ENCODE peak calls at places on chromosome 14, in nine cellular contexts. M is glutamatergic neuron, E is neural progenitor cell, U is suprapubic skin, Q is lung, W is BE2C, A is AG10803, N is neural crest cell, B is RWPE1. P is an unnamed sample.
A peak's percentile ranks its signal among the peaks of the same experiment; 100 is the strongest.

GRCh38 chr14:61573748-61574513 is 121.4 kb upstream of the HIF1A start:
- DNase-seq in M (no peak), E (no peak), U (no peak), Q (no peak), W (no peak), A (peak; percentile 71), N (no peak), B (peak; percentile 83), P (no peak)

GRCh38 chr14:69081271-69081670 is 71.6 kb downstream of the DCAF5 start:
- DNase-seq in M (no peak), E (no peak), U (no peak), Q (no peak), W (no peak), A (no peak), N (no peak), B (no peak), P (no peak)

GRCh38 chr14:96816281-96816680 is 19.1 kb downstream of the VRK1 start:
- DNase-seq in M (no peak), E (no peak), U (no peak), Q (no peak), W (no peak), A (no peak), N (no peak), B (no peak), P (no peak)

GRCh38 chr14:54489731-54490447 is 1.1 kb upstream of the GMFB start:
- DNase-seq in M (no peak), E (no peak), U (no peak), Q (no peak), W (no peak), A (peak; percentile 15), N (no peak), B (no peak), P (no peak)

GRCh38 chr14:41022932-41023331 is 583.7 kb upstream of the LRFN5 start:
- DNase-seq in M (no peak), E (no peak), U (no peak), Q (no peak), W (no peak), A (no peak), N (no peak), B (no peak), P (no peak)

GRCh38 chr14:71647086-71647784 is 285.0 kb upstream of the RGS6 start:
- DNase-seq in M (no peak), E (peak; percentile 52), U (no peak), Q (peak; percentile 44), W (no peak), A (no peak), N (no peak), B (peak; percentile 55), P (no peak)

GRCh38 chr14:103186894-103187586 is 63.8 kb downstream of the TNFAIP2 start:
- DNase-seq in M (no peak), E (peak; percentile 72), U (no peak), Q (no peak), W (no peak), A (no peak), N (no peak), B (no peak), P (no peak)

GRCh38 chr14:55710506-55711041 is 130.6 kb downstream of the KTN1 start:
- DNase-seq in M (no peak), E (no peak), U (no peak), Q (no peak), W (no peak), A (no peak), N (no peak), B (no peak), P (no peak)

GRCh38 chr14:64522591-64523355 is 17.8 kb upstream of the HSPA2 start:
- DNase-seq in M (no peak), E (no peak), U (no peak), Q (no peak), W (no peak), A (no peak), N (no peak), B (no peak), P (no peak)

GRCh38 chr14:87332001-87332400 is 661.0 kb downstream of the GALC start:
- DNase-seq in M (no peak), E (no peak), U (no peak), Q (no peak), W (no peak), A (peak; percentile 63), N (no peak), B (peak; percentile 32), P (no peak)

GRCh38 chr14:76672123-76672522 is 89.1 kb upstream of the VASH1 start:
- DNase-seq in M (no peak), E (no peak), U (no peak), Q (no peak), W (no peak), A (no peak), N (no peak), B (peak; percentile 46), P (no peak)

GRCh38 chr14:26703967-26704366 is 106.1 kb upstream of the NOVA1 start:
- DNase-seq in M (no peak), E (no peak), U (no peak), Q (no peak), W (no peak), A (no peak), N (no peak), B (no peak), P (no peak)

GRCh38 chr14:60734465-60735242 is at the start of gene MNAT1:
- DNase-seq in M (peak; percentile 86), E (peak; percentile 88), U (peak; percentile 77), Q (peak; percentile 78), W (peak; percentile 86), A (peak; percentile 87), N (peak; percentile 73), B (peak; percentile 52), P (peak; percentile 79)

GRCh38 chr14:51472881-51473280 is 178.8 kb upstream of the FRMD6 start:
- DNase-seq in M (no peak), E (no peak), U (no peak), Q (no peak), W (peak; percentile 64), A (peak; percentile 27), N (no peak), B (no peak), P (peak; percentile 5)

GRCh38 chr14:24232645-24233537 is at the start of gene GMPR2:
- DNase-seq in M (no peak), E (no peak), U (no peak), Q (no peak), W (no peak), A (no peak), N (no peak), B (peak; percentile 16), P (no peak)

GRCh38 chr14:36767603-36768281 is 106.1 kb downstream of the PAX9 start:
- DNase-seq in M (no peak), E (no peak), U (no peak), Q (no peak), W (no peak), A (peak; percentile 27), N (no peak), B (peak; percentile 77), P (peak; percentile 26)

GRCh38 chr14:37147310-37147875 is 25.0 kb downstream of the SLC25A21 start:
- DNase-seq in M (no peak), E (no peak), U (no peak), Q (no peak), W (no peak), A (peak; percentile 58), N (no peak), B (no peak), P (no peak)

GRCh38 chr14:82642425-82642824 is 1108.8 kb upstream of the SEL1L start:
- DNase-seq in M (peak; percentile 27), E (peak; percentile 73), U (no peak), Q (no peak), W (peak; percentile 63), A (no peak), N (peak; percentile 56), B (no peak), P (peak; percentile 65)

GRCh38 chr14:64191756-64192155 is 102.4 kb downstream of the ESR2 start:
- DNase-seq in M (no peak), E (no peak), U (no peak), Q (no peak), W (no peak), A (peak; percentile 76), N (no peak), B (peak; percentile 22), P (no peak)

GRCh38 chr14:77649326-77649725 is 32.9 kb upstream of the SPTLC2 start:
- DNase-seq in M (no peak), E (no peak), U (no peak), Q (no peak), W (no peak), A (peak; percentile 86), N (no peak), B (no peak), P (no peak)

GRCh38 chr14:71399057-71399487 is 491.8 kb downstream of the PCNX1 start:
- DNase-seq in M (no peak), E (no peak), U (no peak), Q (no peak), W (no peak), A (no peak), N (no peak), B (no peak), P (no peak)

GRCh38 chr14:37598085-37598972 is 2.9 kb downstream of the TTC6 start:
- DNase-seq in M (no peak), E (peak; percentile 47), U (peak; percentile 60), Q (peak; percentile 62), W (no peak), A (no peak), N (no peak), B (no peak), P (peak; percentile 35)

GRCh38 chr14:105479438-105480164 is 5.0 kb downstream of the CRIP2 start:
- DNase-seq in M (no peak), E (no peak), U (peak; percentile 77), Q (no peak), W (no peak), A (no peak), N (no peak), B (no peak), P (no peak)

GRCh38 chr14:32244404-32244803 is 41.3 kb upstream of the RNU6-8 start:
- DNase-seq in M (no peak), E (no peak), U (no peak), Q (no peak), W (no peak), A (peak; percentile 29), N (no peak), B (no peak), P (no peak)
- TF ChIP-seq CTCF in M (no peak), E (peak; percentile 12), U (no peak), Q (no peak), W (peak; percentile 36), A (peak; percentile 46), N (no peak), B (no peak), P (no peak)

GRCh38 chr14:31592619-31593018 is 31.4 kb downstream of the NUBPL start:
- DNase-seq in M (no peak), E (no peak), U (no peak), Q (no peak), W (no peak), A (no peak), N (no peak), B (no peak), P (no peak)
- TF ChIP-seq CTCF in M (no peak), E (no peak), U (no peak), Q (no peak), W (no peak), A (no peak), N (no peak), B (no peak), P (no peak)

GRCh38 chr14:23052182-23052623 is 5.1 kb downstream of the CDH24 start:
- DNase-seq in M (no peak), E (no peak), U (no peak), Q (no peak), W (peak; percentile 49), A (no peak), N (no peak), B (no peak), P (peak; percentile 35)
- TF ChIP-seq CTCF in M (no peak), E (peak; percentile 15), U (peak; percentile 38), Q (no peak), W (peak; percentile 40), A (peak; percentile 12), N (no peak), B (no peak), P (peak; percentile 10)

GRCh38 chr14:74793506-74794155 is 30.5 kb downstream of the YLPM1 start:
- DNase-seq in M (no peak), E (peak; percentile 27), U (no peak), Q (no peak), W (no peak), A (peak; percentile 17), N (no peak), B (no peak), P (no peak)
- TF ChIP-seq CTCF in M (no peak), E (peak; percentile 53), U (no peak), Q (no peak), W (peak; percentile 47), A (peak; percentile 55), N (peak; percentile 31), B (no peak), P (no peak)

P was measured in nephron progenitor cell.